ENCODE peak calls at places on chromosomes 6 and 20, in eight cellular contexts. M, R, D, X, C, T, J and I are unnamed samples.

GRCh38 chr6:46918830-46919229 is 2.9 kb downstream of the ADGRF5 start:
- DNase-seq in M (no peak), R (no peak), D (no peak), X (no peak), C (no peak), T (no peak), J (no peak), I (no peak)

GRCh38 chr20:49399329-49399728 is 83.1 kb downstream of the KCNB1 start:
- DNase-seq in M (no peak), R (peak), D (peak), X (peak), C (no peak), T (no peak), J (peak), I (no peak)

GRCh38 chr6:119096683-119097310 is 18.3 kb upstream of the FAM184A start:
- DNase-seq in M (no peak), R (peak), D (peak), X (peak), C (no peak), T (peak), J (peak), I (no peak)

GRCh38 chr20:49281059-49281912 is 3.4 kb upstream of the ZNFX1 start:
- DNase-seq in M (peak), R (peak), D (no peak), X (no peak), C (no peak), T (no peak), J (no peak), I (no peak)

GRCh38 chr20:57390604-57391438 is at the start of gene RBM38:
- DNase-seq in M (peak), R (peak), D (peak), X (peak), C (peak), T (no peak), J (peak), I (peak)

GRCh38 chr20:60137657-60138245 is 179.5 kb downstream of the CDH26 start:
- DNase-seq in M (peak), R (peak), D (no peak), X (peak), C (no peak), T (no peak), J (no peak), I (no peak)

GRCh38 chr6:53765270-53765669 is 29.5 kb upstream of the LRRC1 start:
- DNase-seq in M (no peak), R (peak), D (no peak), X (peak), C (no peak), T (no peak), J (no peak), I (no peak)

GRCh38 chr20:14992071-14992654 is 654.8 kb upstream of the FLRT3 start:
- DNase-seq in M (no peak), R (peak), D (no peak), X (no peak), C (no peak), T (no peak), J (no peak), I (no peak)

GRCh38 chr6:145147559-145147958 is 587.8 kb downstream of the EPM2A start:
- DNase-seq in M (no peak), R (peak), D (no peak), X (peak), C (no peak), T (peak), J (no peak), I (no peak)

GRCh38 chr20:36092424-36093024 is 62.0 kb upstream of the EPB41L1 start:
- DNase-seq in M (peak), R (no peak), D (no peak), X (no peak), C (no peak), T (no peak), J (peak), I (peak)